ENCODE peak calls at places on chromosomes 11 and 22, in four cellular contexts. U is HEK293T, K is GM23338, L is NCI-H2029. W is an unnamed sample.

GRCh38 chr11:117856892-117857291 is 19.6 kb downstream of the FXYD6 start:
- DNase-seq in U (no peak), K (no peak), L (no peak), W (no peak)

GRCh38 chr11:134261000-134261399 is 7.6 kb downstream of the ACAD8 start:
- DNase-seq in K (no peak), U (no peak), L (no peak), W (no peak)

GRCh38 chr11:130832571-130833432 is 83.5 kb downstream of the SNX19 start:
- DNase-seq in L (no peak), U (no peak), K (no peak), W (no peak)

GRCh38 chr11:70526116-70527045 is 128.1 kb downstream of the CTTN start:
- DNase-seq in L (no peak), U (no peak), K (no peak), W (no peak)

GRCh38 chr11:35662061-35662648 is 420 bp upstream of the TRIM44 start:
- DNase-seq in K (no peak), U (no peak), L (peak; percentile 73), W (no peak)

GRCh38 chr11:61126266-61126665 is 24.0 kb downstream of the CD5 start:
- DNase-seq in K (no peak), U (no peak), L (no peak), W (peak; percentile 56)

GRCh38 chr11:67178878-67179277 is 59.8 kb downstream of the KDM2A start:
- DNase-seq in K (no peak), L (no peak), U (no peak), W (no peak)

GRCh38 chr22:47371263-47372090 is 609.0 kb downstream of the TBC1D22A start:
- DNase-seq in U (no peak), L (no peak), K (no peak), W (no peak)

GRCh38 chr11:16604784-16605439 is 133.5 kb upstream of the C11orf58 start:
- DNase-seq in K (peak; percentile 53), U (peak; percentile 36), L (peak; percentile 42), W (peak; percentile 72)

GRCh38 chr11:8323161-8323935 is 59.7 kb upstream of the LMO1 start:
- DNase-seq in L (no peak), U (no peak), K (no peak), W (no peak)

GRCh38 chr11:128018692-128019091 is 568.7 kb downstream of the ETS1 start:
- DNase-seq in K (no peak), U (no peak), L (no peak), W (no peak)

GRCh38 chr22:28514314-28514713 is 165.3 kb downstream of the TTC28 start:
- DNase-seq in K (no peak), U (no peak), L (no peak), W (no peak)

GRCh38 chr11:69704508-69705245 is 855 bp upstream of the FGF19 start:
- DNase-seq in K (peak; percentile 98), U (peak; percentile 84), L (no peak), W (peak; percentile 95)

GRCh38 chr11:119676461-119677020 is 52.5 kb downstream of the NECTIN1 start:
- DNase-seq in U (no peak), K (no peak), L (no peak), W (no peak)

GRCh38 chr22:48180631-48181030 is 1418.2 kb downstream of the TBC1D22A start:
- DNase-seq in L (no peak), K (no peak), U (no peak), W (no peak)

GRCh38 chr11:2348986-2349385 is 28.1 kb upstream of the CD81 start:
- DNase-seq in U (no peak), L (no peak), K (no peak), W (no peak)

GRCh38 chr11:34149786-34150185 is 44.4 kb downstream of the NAT10 start:
- DNase-seq in U (peak; percentile 26), K (peak; percentile 61), L (no peak), W (peak; percentile 67)

GRCh38 chr11:44622190-44622650 is 56.8 kb downstream of the CD82 start:
- DNase-seq in U (no peak), L (no peak), K (no peak), W (no peak)

GRCh38 chr11:10529279-10529678 is 11.7 kb downstream of the RNF141 start:
- DNase-seq in K (no peak), U (no peak), L (no peak), W (no peak)

GRCh38 chr11:65180877-65181568 is 705 bp upstream of the CAPN1 start:
- DNase-seq in U (peak; percentile 87), K (peak; percentile 89), L (no peak), W (peak; percentile 95)

GRCh38 chr11:73152861-73153483 is 10.9 kb upstream of the FCHSD2 start:
- DNase-seq in U (no peak), K (peak; percentile 66), L (no peak), W (peak; percentile 15)

GRCh38 chr11:44404323-44404705 is 94.4 kb upstream of the ALX4 start:
- DNase-seq in U (no peak), L (no peak), K (no peak), W (no peak)

W was measured in neural progenitor cell.